ENCODE peak calls at places on chromosome 5, in seven cellular contexts. Y is KBM-7; K is Right ventricle myocardium superior; F is activated T-cell treated with anti-CD3 and anti-CD28 coated beads, Interleukin-2, amount 50 U/mL, for 4 hours; A is AML-193; Q is activated CD8-positive, alpha-beta memory T cell treated with anti-CD3 and anti-CD28 coated beads for 4 hours; P is EL. L is an unnamed sample.

GRCh38 chr5:395156-395920 is 47.6 kb upstream of the EXOC3 start:
- DNase-seq in Y (no peak), K (peak), F (no peak), A (no peak), Q (no peak), P (peak), L (no peak)

GRCh38 chr5:72347801-72348305 is 27.7 kb downstream of the PTCD2 start:
- DNase-seq in Y (no peak), K (no peak), F (no peak), A (no peak), Q (no peak), P (peak), L (no peak)

GRCh38 chr5:93990504-93991085 is 249.2 kb upstream of the POU5F2 start:
- DNase-seq in Y (no peak), K (no peak), F (no peak), A (peak), Q (no peak), P (no peak), L (no peak)

GRCh38 chr5:1851290-1851934 is 31.3 kb downstream of the IRX4 start:
- DNase-seq in Y (no peak), K (peak), F (no peak), A (no peak), Q (no peak), P (no peak), L (no peak)

GRCh38 chr5:134005415-134006118 is 792 bp upstream of the VDAC1 start:
- DNase-seq in Y (peak), K (peak), F (no peak), A (no peak), Q (no peak), P (no peak), L (no peak)

GRCh38 chr5:169300468-169301385 is at the start of gene SLIT3:
- DNase-seq in Y (no peak), K (peak), F (no peak), A (no peak), Q (no peak), P (peak), L (no peak)

GRCh38 chr5:63553069-63553468 is 409.2 kb downstream of the HTR1A start:
- DNase-seq in Y (no peak), K (no peak), F (no peak), A (no peak), Q (no peak), P (no peak), L (no peak)

GRCh38 chr5:149561848-149562247 is 10.6 kb upstream of the CSNK1A1 start:
- DNase-seq in Y (no peak), K (no peak), F (no peak), A (no peak), Q (no peak), P (peak), L (no peak)

GRCh38 chr5:65801332-65801731 is 79.3 kb downstream of the NLN start:
- DNase-seq in Y (no peak), K (no peak), F (no peak), A (no peak), Q (no peak), P (peak), L (no peak)

GRCh38 chr5:101720033-101720432 is 576.1 kb downstream of the SLCO4C1 start:
- DNase-seq in Y (no peak), K (no peak), F (no peak), A (no peak), Q (no peak), P (no peak), L (no peak)

GRCh38 chr5:123454236-123454911 is 31.2 kb upstream of the CEP120 start:
- DNase-seq in Y (no peak), K (no peak), F (no peak), A (no peak), Q (no peak), P (no peak), L (no peak)

GRCh38 chr5:68770566-68770965 is 323.2 kb upstream of the SLC30A5 start:
- DNase-seq in Y (no peak), K (no peak), F (no peak), A (no peak), Q (no peak), P (no peak), L (no peak)

GRCh38 chr5:138276402-138277054 is 2.1 kb upstream of the GFRA3 start:
- DNase-seq in Y (no peak), K (no peak), F (no peak), A (no peak), Q (no peak), P (no peak), L (no peak)

GRCh38 chr5:150112211-150113046 is 26.1 kb upstream of the CSF1R start:
- DNase-seq in Y (no peak), K (peak), F (no peak), A (no peak), Q (no peak), P (peak), L (no peak)

GRCh38 chr5:156402387-156402921 is 75.5 kb downstream of the SGCD start:
- DNase-seq in Y (no peak), K (no peak), F (no peak), A (no peak), Q (no peak), P (no peak), L (peak)

GRCh38 chr5:123845356-123846100 is 333.6 kb downstream of the CSNK1G3 start:
- DNase-seq in Y (no peak), K (no peak), F (no peak), A (no peak), Q (no peak), P (no peak), L (no peak)

GRCh38 chr5:160133918-160134304 is 14.7 kb upstream of the PWWP2A start:
- DNase-seq in Y (no peak), K (no peak), F (no peak), A (no peak), Q (no peak), P (no peak), L (no peak)

GRCh38 chr5:35803221-35803651 is 53.5 kb upstream of the IL7R start:
- DNase-seq in Y (peak), K (peak), F (no peak), A (no peak), Q (no peak), P (peak), L (no peak)

GRCh38 chr5:77638204-77638762 is at the start of gene OTP:
- DNase-seq in Y (no peak), K (no peak), F (no peak), A (no peak), Q (no peak), P (no peak), L (no peak)

GRCh38 chr5:126079266-126079665 is 343.9 kb upstream of the GRAMD2B start:
- DNase-seq in Y (no peak), K (no peak), F (no peak), A (no peak), Q (no peak), P (no peak), L (no peak)

GRCh38 chr5:14109771-14110170 is 33.4 kb upstream of the TRIO start:
- DNase-seq in Y (no peak), K (no peak), F (no peak), A (no peak), Q (no peak), P (no peak), L (no peak)

GRCh38 chr5:154190652-154191304 is at the start of gene GALNT10:
- DNase-seq in Y (peak), K (peak), F (peak), A (peak), Q (no peak), P (peak), L (peak)

GRCh38 chr5:107796797-107797196 is 126.1 kb upstream of the EFNA5 start:
- DNase-seq in Y (no peak), K (no peak), F (no peak), A (no peak), Q (no peak), P (no peak), L (no peak)

GRCh38 chr5:67089200-67089725 is 107.3 kb downstream of the CD180 start:
- DNase-seq in Y (no peak), K (no peak), F (no peak), A (no peak), Q (no peak), P (no peak), L (no peak)

GRCh38 chr5:57551251-57551650 is 68.6 kb upstream of the ACTBL2 start:
- DNase-seq in Y (no peak), K (no peak), F (no peak), A (no peak), Q (no peak), P (no peak), L (no peak)

L was measured in naive B cell.